ENCODE peak calls at places on chromosome 9, in ten cellular contexts. W is GM12878, Y is upper lobe of left lung, A is SK-N-SH, F is transverse colon, N is stomach, M is suprapubic skin, Z is HepG2, R is esophagus muscularis mucosa, C is H1. G is an unnamed sample.

GRCh38 chr9:132977626-132978450 is 656 bp upstream of the GFI1B start:
- DNase-seq in W (no peak), Y (peak), A (peak), F (peak), N (peak), M (no peak), Z (peak), R (no peak), C (peak), G (no peak)

GRCh38 chr9:112532427-112532826 is 45.8 kb downstream of the KIAA1958 start:
- DNase-seq in W (no peak), Y (peak), A (no peak), F (peak), N (no peak), M (no peak), Z (no peak), R (no peak), C (no peak), G (no peak)

GRCh38 chr9:109956811-109957440 is 176.9 kb downstream of the PALM2AKAP2 start:
- DNase-seq in W (no peak), Y (no peak), A (peak), F (no peak), N (no peak), M (no peak), Z (no peak), R (no peak), C (no peak), G (no peak)

GRCh38 chr9:76530458-76531100 is 71.6 kb downstream of the GCNT1 start:
- DNase-seq in W (no peak), Y (no peak), A (no peak), F (no peak), N (no peak), M (no peak), Z (no peak), R (no peak), C (no peak), G (no peak)

GRCh38 chr9:6733831-6734230 is 23.9 kb upstream of the KDM4C start:
- DNase-seq in W (no peak), Y (no peak), A (no peak), F (no peak), N (no peak), M (no peak), Z (no peak), R (no peak), C (no peak), G (no peak)

GRCh38 chr9:94101169-94101853 is 17.0 kb downstream of the PTPDC1 start:
- DNase-seq in W (no peak), Y (no peak), A (no peak), F (no peak), N (no peak), M (no peak), Z (no peak), R (no peak), C (no peak), G (no peak)

GRCh38 chr9:127506117-127506813 is 55.0 kb downstream of the LRSAM1 start:
- DNase-seq in W (no peak), Y (no peak), A (no peak), F (no peak), N (no peak), M (no peak), Z (no peak), R (no peak), C (no peak), G (no peak)

GRCh38 chr9:26012797-26013594 is 334.8 kb upstream of the TUSC1 start:
- DNase-seq in W (no peak), Y (no peak), A (no peak), F (no peak), N (no peak), M (no peak), Z (no peak), R (no peak), C (no peak), G (no peak)

GRCh38 chr9:96057155-96057554 is 181.7 kb downstream of the ERCC6L2 start:
- DNase-seq in W (no peak), Y (no peak), A (no peak), F (no peak), N (no peak), M (no peak), Z (no peak), R (no peak), C (no peak), G (no peak)

GRCh38 chr9:112020680-112021596 is 124.3 kb downstream of the UGCG start:
- DNase-seq in W (peak), Y (no peak), A (no peak), F (no peak), N (no peak), M (no peak), Z (peak), R (no peak), C (no peak), G (no peak)

GRCh38 chr9:4519604-4520003 is 29.3 kb downstream of the SLC1A1 start:
- DNase-seq in W (no peak), Y (no peak), A (no peak), F (no peak), N (no peak), M (no peak), Z (no peak), R (no peak), C (no peak), G (no peak)
- TF ChIP-seq POLR2AphosphoS5 in W (no peak), Y (no peak), A (no peak), F (no peak), N (no peak), M (no peak), Z (no peak), R (no peak), C (no peak), G (no peak)

DNA sequence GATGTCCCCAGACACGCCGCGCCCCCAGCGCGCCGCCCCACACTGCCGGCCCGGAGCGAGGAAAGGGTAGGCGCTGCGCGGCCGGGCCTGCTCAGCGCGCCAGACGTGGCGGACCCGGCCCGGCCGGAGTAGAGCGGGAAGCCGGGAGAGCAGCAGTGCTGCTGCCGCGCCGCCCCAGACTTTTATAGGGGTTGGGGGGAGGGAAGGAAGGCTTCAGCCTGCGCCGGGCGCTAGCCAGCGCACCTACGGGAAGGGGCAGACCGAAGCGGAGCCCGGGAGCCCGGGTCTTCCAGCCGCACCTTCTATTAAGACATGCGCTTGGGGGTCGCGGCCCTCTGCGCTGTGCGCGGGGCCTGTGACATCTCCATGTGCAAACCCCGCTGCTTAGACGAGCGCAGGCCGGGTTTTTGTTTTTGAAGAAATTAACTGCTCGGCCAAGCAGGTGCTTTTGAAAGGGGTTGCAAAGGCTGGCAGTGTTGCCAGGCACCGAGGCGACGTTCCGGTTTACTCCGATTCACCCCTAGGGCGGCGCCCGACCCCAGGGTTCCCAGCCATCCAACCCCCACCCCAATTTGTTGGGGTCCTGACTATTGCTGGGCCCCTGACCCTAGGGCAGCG is 361 bp upstream of the PAX5 start:
- DNase-seq in W (no peak), Y (no peak), A (peak), F (peak), N (no peak), M (no peak), Z (no peak), R (no peak), C (no peak), G (no peak)
- TF ChIP-seq CTCF in W (peak), Y (no peak), A (peak), F (no peak), N (no peak), M (no peak), Z (peak), R (no peak), C (no peak), G (no peak)

GRCh38 chr9:19424176-19424779 is 15.5 kb downstream of the ACER2 start:
- DNase-seq in W (no peak), Y (no peak), A (no peak), F (no peak), N (no peak), M (no peak), Z (no peak), R (no peak), C (no peak), G (no peak)
- TF ChIP-seq EP300 in W (no peak), Y (no peak), A (no peak), F (no peak), N (no peak), M (no peak), Z (no peak), R (no peak), C (no peak), G (no peak)

DNA sequence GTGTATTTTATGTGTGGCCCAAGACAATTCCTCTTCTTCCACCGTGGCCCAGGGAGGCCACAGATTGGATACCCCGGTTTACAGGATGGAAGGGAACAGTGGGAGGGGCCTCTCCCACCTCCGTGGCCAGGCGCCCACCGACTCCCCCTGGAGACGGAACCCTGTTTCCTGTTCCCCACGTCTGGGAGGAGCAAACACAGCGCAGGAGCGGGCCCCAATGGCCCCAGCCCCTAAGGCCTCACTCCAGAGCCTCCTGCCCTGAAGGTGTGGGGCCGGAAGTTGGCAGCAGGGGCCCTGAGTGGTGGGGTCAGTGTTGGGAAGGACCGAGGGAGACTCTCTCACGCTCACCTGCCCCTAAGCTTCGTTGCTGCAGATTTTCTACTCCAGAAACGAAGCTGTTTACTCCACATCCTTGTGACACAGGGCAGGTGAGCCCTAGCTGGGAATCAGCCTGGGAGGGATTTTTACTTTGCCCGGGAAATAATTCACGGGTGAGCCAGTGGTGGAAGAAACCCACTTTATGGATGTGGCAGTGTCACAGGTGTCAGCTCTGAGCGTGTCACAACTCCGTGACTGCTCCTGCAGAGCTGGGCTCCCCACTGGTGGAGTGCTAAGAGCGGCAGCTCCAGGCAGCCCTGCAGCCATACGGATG is 77.6 kb upstream of the OLFM1 start:
- DNase-seq in W (no peak), Y (no peak), A (no peak), F (no peak), N (no peak), M (no peak), Z (no peak), R (no peak), C (no peak), G (no peak)
- TF ChIP-seq POLR2AphosphoS5 in W (no peak), Y (no peak), A (no peak), F (no peak), N (no peak), M (no peak), Z (no peak), R (no peak), C (peak), G (no peak)

DNA sequence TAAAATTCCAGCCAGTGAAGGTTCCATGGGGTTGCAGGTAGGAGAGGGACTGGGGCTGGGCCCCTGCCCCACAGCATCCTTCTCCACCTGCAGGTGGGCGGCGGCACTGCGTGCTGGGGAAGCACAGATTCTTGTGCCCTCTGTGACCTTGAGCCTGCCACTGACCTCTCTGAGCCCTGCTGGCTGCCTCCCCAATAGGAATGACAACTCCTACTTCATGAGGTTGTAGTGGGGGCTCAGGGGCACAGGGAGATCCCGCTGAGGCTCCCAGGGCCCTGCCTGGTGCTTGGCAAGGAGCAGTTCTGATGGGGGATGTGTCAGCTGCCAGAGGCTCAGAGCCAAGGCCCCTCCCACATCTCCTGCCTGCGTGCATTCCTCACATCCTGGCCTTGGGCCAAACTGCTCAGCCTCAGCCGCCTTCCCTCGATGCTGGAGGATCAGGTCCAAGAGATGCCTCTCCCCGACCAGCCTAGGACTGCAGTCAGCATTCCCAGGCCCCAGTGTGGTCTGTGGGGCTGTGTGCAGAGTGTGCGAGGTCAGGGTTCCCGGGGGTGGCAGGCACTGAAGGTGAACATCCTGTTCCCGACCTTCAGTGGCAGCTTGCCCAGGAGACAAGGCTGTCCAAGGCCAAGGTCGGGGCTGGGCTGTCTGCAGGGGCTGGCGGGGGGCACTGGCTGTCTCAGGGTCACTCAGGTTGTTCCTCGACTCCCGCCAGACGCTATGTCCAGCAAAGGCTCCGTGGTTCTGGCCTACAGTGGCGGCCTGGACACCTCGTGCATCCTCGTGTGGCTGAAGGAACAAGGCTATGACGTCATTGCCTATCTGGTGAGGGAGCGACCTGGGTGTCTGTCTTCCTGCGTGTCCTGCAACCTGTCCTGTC is 7.0 kb downstream of the ASS1 start:
- DNase-seq in W (no peak), Y (peak), A (peak), F (peak), N (peak), M (no peak), Z (peak), R (no peak), C (no peak), G (peak)
- TF ChIP-seq CTCF in W (peak), Y (peak), A (peak), F (peak), N (no peak), M (peak), Z (peak), R (peak), C (no peak), G (peak)

GRCh38 chr9:70362952-70363351 is 51.5 kb downstream of the KLF9 start:
- DNase-seq in W (no peak), Y (no peak), A (no peak), F (no peak), N (no peak), M (no peak), Z (no peak), R (no peak), C (no peak), G (no peak)
- TF ChIP-seq EP300 in W (no peak), Y (no peak), A (no peak), F (no peak), N (no peak), M (no peak), Z (no peak), R (no peak), C (no peak), G (no peak)

GRCh38 chr9:78278177-78278777 is 18.6 kb upstream of the PSAT1 start:
- DNase-seq in W (no peak), Y (no peak), A (no peak), F (no peak), N (no peak), M (no peak), Z (peak), R (no peak), C (no peak), G (no peak)
- TF ChIP-seq POLR2AphosphoS5 in W (no peak), Y (peak), A (no peak), F (no peak), N (peak), M (no peak), Z (no peak), R (peak), C (no peak), G (peak)

GRCh38 chr9:10479172-10479571 is 133.6 kb downstream of the PTPRD start:
- DNase-seq in W (no peak), Y (no peak), A (peak), F (no peak), N (no peak), M (no peak), Z (peak), R (no peak), C (no peak), G (no peak)
- TF ChIP-seq CTCF in W (peak), Y (no peak), A (peak), F (no peak), N (no peak), M (no peak), Z (no peak), R (no peak), C (no peak), G (no peak)

GRCh38 chr9:22117511-22118388 is 108.6 kb upstream of the CDKN2B start:
- DNase-seq in W (no peak), Y (peak), A (no peak), F (peak), N (no peak), M (no peak), Z (peak), R (no peak), C (no peak), G (no peak)
- TF ChIP-seq EP300 in W (no peak), Y (no peak), A (no peak), F (no peak), N (no peak), M (no peak), Z (no peak), R (no peak), C (no peak), G (no peak)

G was measured in sigmoid colon.